ENCODE peak calls at places on chromosomes 7 and 10, in nine cellular contexts. T is stimulated activated effector memory CD8-positive, alpha-beta T cell treated with anti-CD3 and anti-CD28 coated beads, Interleukin-12 subunit alpha, Interleukin-12 subunit beta, amount 100 ng/mL, for 72 hours; G is fibroblast of the conjunctiva; U is NCI-H1105; Q is activated effector memory CD4-positive, alpha-beta T cell treated with Interleukin-2 at 50 U/mL for 16 hours; A is DMS53; H is PC-9; N is pancreas; Z is heart left ventricle. B is an unnamed sample.

GRCh38 chr7:42522227-42522991 is 285.4 kb upstream of the GLI3 start:
- DNase-seq in G (peak), N (no peak), Q (no peak), A (no peak), Z (no peak), T (no peak), U (no peak), H (no peak), B (peak)

GRCh38 chr7:1961776-1962276 is 270.9 kb downstream of the MAD1L1 start:
- DNase-seq in N (no peak), Q (peak), T (peak), A (no peak), G (peak), U (no peak), H (peak), Z (peak), B (no peak)

GRCh38 chr10:3067045-3067858 is at the start of gene PFKP:
- DNase-seq in N (no peak), T (peak), U (peak), Q (peak), Z (peak), G (no peak), A (peak), H (no peak), B (peak)

GRCh38 chr7:137003071-137003470 is 134.6 kb downstream of the CHRM2 start:
- DNase-seq in Q (no peak), H (no peak), T (no peak), Z (no peak), U (no peak), N (no peak), A (no peak), G (no peak), B (no peak)

GRCh38 chr10:26890956-26891355 is 30.2 kb upstream of the ABI1 start:
- DNase-seq in Q (peak), G (peak), Z (no peak), H (peak), A (peak), U (no peak), N (peak), T (peak), B (peak)

GRCh38 chr10:16848562-16849154 is 31.4 kb upstream of the RSU1 start:
- DNase-seq in Z (no peak), G (no peak), N (no peak), Q (no peak), U (no peak), A (no peak), H (no peak), T (no peak), B (no peak)

GRCh38 chr10:78337016-78337415 is 303.4 kb downstream of the RPS24 start:
- DNase-seq in Q (no peak), T (no peak), H (no peak), U (no peak), G (no peak), N (no peak), A (no peak), Z (no peak), B (no peak)

GRCh38 chr7:150968698-150969482 is 9.2 kb downstream of the KCNH2 start:
- DNase-seq in G (peak), Z (peak), Q (no peak), U (no peak), N (no peak), T (no peak), A (no peak), H (no peak), B (no peak)

GRCh38 chr7:20651960-20652544 is 36.6 kb downstream of the ABCB5 start:
- DNase-seq in N (no peak), U (no peak), H (no peak), Z (no peak), Q (no peak), T (no peak), G (no peak), A (peak), B (peak)

GRCh38 chr10:113283189-113283588 is 269.7 kb upstream of the HABP2 start:
- DNase-seq in N (no peak), Q (no peak), Z (no peak), G (no peak), U (no peak), A (peak), T (no peak), H (no peak), B (no peak)

GRCh38 chr10:116300477-116301034 is 23.7 kb upstream of the CCDC172 start:
- DNase-seq in H (no peak), Q (no peak), A (no peak), U (no peak), Z (no peak), N (no peak), T (no peak), G (no peak), B (no peak)

GRCh38 chr7:131945313-131945831 is 388.9 kb upstream of the PODXL start:
- DNase-seq in Z (peak), H (no peak), Q (no peak), T (peak), A (peak), G (no peak), N (peak), U (peak), B (peak)

GRCh38 chr10:77104459-77104980 is 533.1 kb downstream of the KCNMA1 start:
- DNase-seq in N (peak), T (no peak), Q (no peak), A (no peak), G (peak), U (no peak), H (no peak), Z (peak), B (no peak)

GRCh38 chr10:112779025-112779765 is 170.9 kb upstream of the TCF7L2 start:
- DNase-seq in Q (no peak), Z (no peak), G (no peak), H (no peak), T (no peak), U (no peak), N (no peak), A (no peak), B (no peak)

B was measured in A673.